ENCODE peak calls at places on chromosomes 16 and 17, in four cellular contexts. J is PC-3, M is GOT3, Z is sciatic nerve. I is an unnamed sample.

GRCh38 chr17:1217030-1217429 is 37.2 kb upstream of the ABR start:
- DNase-seq in Z (no peak), J (no peak), M (no peak), I (no peak)

GRCh38 chr17:54426287-54426886 is 474.3 kb upstream of the TOM1L1 start:
- DNase-seq in M (no peak), J (peak), Z (no peak), I (no peak)

GRCh38 chr17:22511431-22511830 is 819.1 kb downstream of the KCNJ18 start:
- DNase-seq in J (no peak), Z (no peak), M (no peak), I (no peak)

GRCh38 chr16:30941600-30942420 is 7.1 kb upstream of the ORAI3 start:
- DNase-seq in M (no peak), Z (no peak), J (peak), I (no peak)

GRCh38 chr17:14903810-14904209 is 361.3 kb downstream of the PMP22 start:
- DNase-seq in Z (no peak), J (no peak), M (no peak), I (no peak)

GRCh38 chr17:3385869-3386816 is at the start of gene OR3A2:
- DNase-seq in J (no peak), M (no peak), Z (no peak), I (no peak)

GRCh38 chr16:78478267-78478821 is 378.9 kb downstream of the WWOX start:
- DNase-seq in Z (no peak), M (no peak), J (no peak), I (no peak)

GRCh38 chr17:49003557-49004511 is 6.6 kb downstream of the IGF2BP1 start:
- DNase-seq in Z (no peak), J (no peak), M (no peak), I (no peak)

GRCh38 chr17:17508019-17508535 is 11.9 kb upstream of the RASD1 start:
- DNase-seq in J (no peak), M (no peak), Z (no peak), I (no peak)

GRCh38 chr16:28549301-28549899 is 4.3 kb upstream of the SGF29 start:
- DNase-seq in M (no peak), J (peak), Z (no peak), I (no peak)

GRCh38 chr17:47966079-47966519 is 4.8 kb upstream of the CDK5RAP3 start:
- DNase-seq in M (no peak), Z (no peak), J (peak), I (no peak)

GRCh38 chr17:50577451-50577954 is 17.0 kb downstream of the CACNA1G start:
- DNase-seq in M (no peak), Z (no peak), J (no peak), I (no peak)

GRCh38 chr17:49518346-49519078 is 23.4 kb downstream of the NGFR start:
- DNase-seq in J (no peak), M (no peak), Z (no peak), I (no peak)

GRCh38 chr17:28369684-28370034 is 448 bp downstream of the VTN start:
- DNase-seq in M (no peak), Z (no peak), J (no peak), I (no peak)

GRCh38 chr17:4842376-4842775 is 9.2 kb downstream of the MINK1 start:
- DNase-seq in J (no peak), M (no peak), Z (no peak), I (no peak)

GRCh38 chr17:7591596-7591995 is 1.7 kb upstream of the SOX15 start:
- DNase-seq in Z (no peak), J (no peak), M (no peak), I (no peak)

GRCh38 chr16:1048442-1049112 is 24.0 kb upstream of the SSTR5 start:
- DNase-seq in J (peak), Z (peak), M (no peak), I (no peak)

GRCh38 chr17:33118391-33118790 is 126.7 kb downstream of the SPACA3 start:
- DNase-seq in Z (no peak), M (no peak), J (no peak), I (no peak)

GRCh38 chr17:48246623-48247022 is 139.1 kb downstream of the SNX11 start:
- DNase-seq in M (no peak), Z (no peak), J (peak), I (no peak)

GRCh38 chr17:5418858-5419355 is 555 bp downstream of the NUP88 start:
- DNase-seq in Z (no peak), J (peak), M (no peak), I (peak)

GRCh38 chr16:89257281-89257731 is 39.8 kb downstream of the ZNF778 start:
- DNase-seq in J (peak), M (no peak), Z (no peak), I (no peak)

GRCh38 chr17:56514264-56514663 is 79.2 kb upstream of the NOG start:
- DNase-seq in M (no peak), J (no peak), Z (no peak), I (no peak)

GRCh38 chr16:78292726-78293380 is 193.4 kb downstream of the WWOX start:
- DNase-seq in M (no peak), J (no peak), Z (no peak), I (no peak)

GRCh38 chr17:82400830-82401229 is 17.3 kb upstream of the HEXD start:
- DNase-seq in Z (no peak), M (no peak), J (no peak), I (no peak)

GRCh38 chr17:49229805-49230600 is 584 bp downstream of the PHOSPHO1 start:
- DNase-seq in J (no peak), Z (no peak), M (no peak), I (no peak)